ENCODE peak calls at places on chromosomes 13 and 19, in six cellular contexts. R is tibial artery, U is colonic mucosa, A is IMR-90, E is heart left ventricle, D is A549. G is an unnamed sample.
A peak's percentile ranks its signal among the peaks of the same experiment; 100 is the strongest.

GRCh38 chr13:40146586-40147240 is 491.3 kb downstream of the COG6 start:
- DNase-seq in D (no peak), E (no peak), U (no peak), A (no peak), R (no peak), G (no peak)

GRCh38 chr13:70490320-70490935 is 382.2 kb upstream of the KLHL1 start:
- DNase-seq in E (no peak), D (no peak), A (no peak), R (no peak), U (no peak), G (no peak)

GRCh38 chr19:42409477-42409876 is 17.7 kb downstream of the LIPE start:
- DNase-seq in D (no peak), R (no peak), U (no peak), E (peak; percentile 48), A (no peak), G (no peak)

GRCh38 chr19:6767081-6767356 is 216 bp downstream of the SH2D3A start:
- DNase-seq in U (peak; percentile 73), E (no peak), A (no peak), R (no peak), D (no peak), G (no peak)

GRCh38 chr19:17469371-17470203 is 737 bp upstream of the SLC27A1 start:
- DNase-seq in R (peak; percentile 99), D (peak; percentile 97), E (peak; percentile 94), A (peak; percentile 89), U (peak; percentile 99), G (peak; percentile 98)

GRCh38 chr13:100796463-100796862 is 121.9 kb upstream of the TMTC4 start:
- DNase-seq in E (no peak), A (no peak), U (no peak), D (no peak), R (no peak), G (no peak)

GRCh38 chr19:40745402-40745780 is 4.9 kb downstream of the ACTMAP start:
- DNase-seq in A (peak; percentile 63), U (no peak), E (no peak), D (no peak), R (no peak), G (no peak)

GRCh38 chr13:101453784-101454201 is 1.3 kb downstream of the ITGBL1 start:
- DNase-seq in A (no peak), E (no peak), D (no peak), U (no peak), R (peak; percentile 71), G (no peak)

GRCh38 chr19:3580156-3580955 is 4.9 kb upstream of the GIPC3 start:
- DNase-seq in U (no peak), D (peak; percentile 40), R (no peak), E (no peak), A (peak; percentile 98), G (no peak)

GRCh38 chr19:48982280-48982679 is 10.8 kb downstream of the GYS1 start:
- DNase-seq in U (no peak), E (no peak), A (no peak), D (no peak), R (no peak), G (peak; percentile 20)

DNA sequence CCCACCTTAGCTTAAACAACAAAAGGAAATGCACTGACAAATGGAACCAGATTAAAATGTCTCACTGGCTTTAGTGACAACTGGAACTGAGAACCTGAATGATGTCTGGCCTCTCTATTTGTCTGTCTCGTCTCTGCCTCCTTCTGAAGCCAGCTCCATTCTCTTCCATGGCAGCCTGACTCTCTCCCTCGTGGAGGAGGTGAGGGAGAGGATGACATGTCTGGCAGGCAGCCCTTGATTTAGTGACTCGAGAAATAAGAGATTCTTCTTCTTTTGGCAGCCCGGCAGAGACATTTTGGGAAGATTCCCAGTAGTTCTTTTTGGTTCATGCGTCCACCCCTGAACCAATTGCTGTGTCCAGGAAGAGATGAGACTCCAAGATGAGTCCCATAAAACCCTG is 131.7 kb downstream of the KLF5 start:
- DNase-seq in R (no peak), A (no peak), E (no peak), U (no peak), D (no peak), G (no peak)
- H3K4me1 ChIP-seq in R (no peaks in the 10 kb centered on the region), A (peaks cover 2% of the 10 kb centered on the region), E (no peaks in the 10 kb centered on the region), U (no peaks in the 10 kb centered on the region), D (peaks cover 41% of the 10 kb centered on the region), G (no peaks in the 10 kb centered on the region)

GRCh38 chr19:35908977-35909683 is 1.0 kb upstream of the TYROBP start:
- DNase-seq in R (peak; percentile 90), D (no peak), A (no peak), U (peak; percentile 56), E (peak; percentile 81), G (no peak)
- H3K27ac ChIP-seq in R (no peak overlapping the region), D (no peak overlapping the region), A (no peak overlapping the region), U (peak overlapping the region; percentile 50), E (peak overlapping the region; percentile 57), G (no peak overlapping the region)

GRCh38 chr19:58518261-58519086 is 1.1 kb downstream of the ZBTB45 start:
- DNase-seq in E (no peak), A (no peak), U (peak; percentile 52), D (no peak), R (no peak), G (no peak)
- H3K4me1 ChIP-seq in E (peaks cover 7% of the 10 kb centered on the region), A (peaks cover 6% of the 10 kb centered on the region), U (peaks cover 5% of the 10 kb centered on the region), D (peaks cover 20% of the 10 kb centered on the region), R (peaks cover 16% of the 10 kb centered on the region), G (peaks cover 15% of the 10 kb centered on the region)

GRCh38 chr19:51366050-51366998 is at the start of gene ETFB:
- DNase-seq in R (peak; percentile 100), E (peak; percentile 99), D (peak; percentile 99), A (peak; percentile 96), U (peak; percentile 99), G (peak; percentile 99)

GRCh38 chr19:51366999-51367564 is 894 bp upstream of the ETFB start:
- DNase-seq in D (no peak), E (peak; percentile 47), U (no peak), R (no peak), A (no peak), G (no peak)

GRCh38 chr19:51361228-51361627 is 5.0 kb downstream of the ETFB start:
- DNase-seq in A (no peak), R (no peak), E (no peak), D (no peak), U (no peak), G (no peak)

GRCh38 chr19:51365211-51366049 is 758 bp downstream of the ETFB start:
- DNase-seq in D (peak; percentile 63), U (peak; percentile 53), E (no peak), A (peak; percentile 53), R (no peak), G (peak; percentile 61)

GRCh38 chr19:51364200-51365106 is 1.7 kb downstream of the ETFB start:
- DNase-seq in R (no peak), U (no peak), A (no peak), D (peak; percentile 70), E (no peak), G (no peak)
- H3K27ac ChIP-seq in R (no peak overlapping the region), U (no peak overlapping the region), A (no peak overlapping the region), D (peak overlapping the region; percentile 96), E (no peak overlapping the region), G (no peak overlapping the region)